ENCODE peak calls at places on chromosomes 13 and 19, in ten cellular contexts. U is left colon; O is NCI-H1092 treated with DMSO at 0.1 percent for 48 hours; S is esophagus muscularis mucosa; D is AG10803; G is iPS-NIHi11; X is stromal cell of bone marrow; N is Panc1; Y is activated T-helper 1 cell treated with anti-CD3 and anti-CD28 coated beads, Interleukin-2, amount 50 U/mL, for 16 hours; Q is tibial artery. I is an unnamed sample.

GRCh38 chr19:12380444-12380737 is 14.9 kb upstream of the ZNF442 start:
- DNase-seq in D (no peak), X (no peak), N (no peak), S (no peak), O (no peak), Y (no peak), G (no peak), Q (no peak), U (no peak), I (no peak)

GRCh38 chr13:92838786-92839185 is 387.8 kb upstream of the GPC6 start:
- DNase-seq in N (no peak), U (no peak), O (no peak), X (peak; percentile 97), S (no peak), Y (no peak), G (no peak), D (peak; percentile 95), Q (no peak), I (no peak)

GRCh38 chr13:75196112-75196855 is 285.7 kb downstream of the TBC1D4 start:
- DNase-seq in D (peak; percentile 53), G (no peak), Y (no peak), X (peak; percentile 61), O (no peak), Q (no peak), S (no peak), U (no peak), N (no peak), I (no peak)

GRCh38 chr13:42553098-42554046 is 20.6 kb upstream of the TNFSF11 start:
- DNase-seq in O (no peak), D (no peak), Q (no peak), Y (no peak), U (peak; percentile 14), X (peak; percentile 69), N (no peak), S (no peak), G (no peak), I (no peak)

GRCh38 chr13:33367931-33368330 is 82.4 kb upstream of the STARD13 start:
- DNase-seq in G (no peak), N (no peak), D (no peak), U (no peak), Y (no peak), X (no peak), Q (no peak), S (no peak), O (peak; percentile 39), I (no peak)

GRCh38 chr19:11176466-11177193 is 20.7 kb downstream of the KANK2 start:
- DNase-seq in O (no peak), S (no peak), X (no peak), U (no peak), Q (no peak), Y (no peak), D (no peak), N (no peak), G (no peak), I (no peak)

GRCh38 chr19:49552749-49553148 is 24.9 kb downstream of the RCN3 start:
- DNase-seq in S (no peak), Q (no peak), N (no peak), Y (no peak), X (no peak), D (no peak), G (no peak), O (no peak), U (peak; percentile 45), I (no peak)

GRCh38 chr19:41997851-41998229 is 3.8 kb upstream of the ATP1A3 start:
- DNase-seq in S (no peak), D (no peak), U (no peak), X (no peak), N (no peak), Y (no peak), G (no peak), O (no peak), Q (no peak), I (no peak)

GRCh38 chr19:7623725-7624603 is 5.4 kb downstream of the XAB2 start:
- DNase-seq in X (no peak), Q (no peak), N (no peak), D (no peak), Y (no peak), S (no peak), G (no peak), O (no peak), U (no peak), I (no peak)

GRCh38 chr13:112791662-112792440 is 102.0 kb downstream of the ATP11A start:
- DNase-seq in S (no peak), Y (no peak), G (no peak), D (no peak), O (peak; percentile 54), Q (no peak), X (no peak), N (no peak), U (no peak), I (no peak)

GRCh38 chr13:113816248-113816924 is 47.5 kb downstream of the GAS6 start:
- DNase-seq in U (no peak), Y (no peak), S (no peak), O (no peak), D (no peak), N (no peak), Q (no peak), X (no peak), G (no peak), I (peak; percentile 39)